ENCODE peak calls at places on chromosomes 3 and 15, in six cellular contexts. One of them, this sample, is unnamed.
A peak's percentile ranks its signal among the peaks of the same experiment; 100 is the strongest.

GRCh38 chr15:41558400-41559238 is at the start of gene TYRO3:
- DNase-seq in WTC11: peak; percentile 69
- DNase-seq in GM23338: peak; percentile 85
- DNase-seq in neural crest cell: peak; percentile 48
- DNase-seq in activated B cell treated with CpG ODN at 0.5 μM for 24 hours: peak; percentile 59
- DNase-seq in esophagus squamous epithelium: no peak
- DNase-seq in this sample: peak; percentile 62

GRCh38 chr3:196227629-196228493 is 11.5 kb downstream of the SLC51A start:
- DNase-seq in activated B cell treated with CpG ODN at 0.5 μM for 24 hours: no peak
- DNase-seq in esophagus squamous epithelium: no peak
- DNase-seq in neural crest cell: no peak
- DNase-seq in WTC11: no peak
- DNase-seq in GM23338: peak; percentile 36
- DNase-seq in this sample: no peak

GRCh38 chr15:81813215-81813614 is 232.6 kb downstream of the MEX3B start:
- DNase-seq in WTC11: peak; percentile 26
- DNase-seq in GM23338: peak; percentile 85
- DNase-seq in neural crest cell: no peak
- DNase-seq in esophagus squamous epithelium: no peak
- DNase-seq in activated B cell treated with CpG ODN at 0.5 μM for 24 hours: no peak
- DNase-seq in this sample: no peak

GRCh38 chr3:4827767-4828166 is 151.5 kb upstream of the BHLHE40 start:
- DNase-seq in WTC11: no peak
- DNase-seq in GM23338: no peak
- DNase-seq in neural crest cell: no peak
- DNase-seq in esophagus squamous epithelium: no peak
- DNase-seq in activated B cell treated with CpG ODN at 0.5 μM for 24 hours: no peak
- DNase-seq in this sample: no peak

GRCh38 chr15:43488790-43489585 is 4.0 kb downstream of the TP53BP1 start:
- DNase-seq in GM23338: no peak
- DNase-seq in WTC11: no peak
- DNase-seq in esophagus squamous epithelium: no peak
- DNase-seq in activated B cell treated with CpG ODN at 0.5 μM for 24 hours: no peak
- DNase-seq in neural crest cell: no peak
- DNase-seq in this sample: no peak

GRCh38 chr3:41693799-41694198 is 268.1 kb downstream of the ULK4 start:
- DNase-seq in neural crest cell: no peak
- DNase-seq in activated B cell treated with CpG ODN at 0.5 μM for 24 hours: no peak
- DNase-seq in esophagus squamous epithelium: no peak
- DNase-seq in WTC11: no peak
- DNase-seq in GM23338: no peak
- DNase-seq in this sample: no peak

GRCh38 chr3:66000506-66000905 is 38.2 kb downstream of the MAGI1 start:
- DNase-seq in WTC11: no peak
- DNase-seq in activated B cell treated with CpG ODN at 0.5 μM for 24 hours: no peak
- DNase-seq in esophagus squamous epithelium: no peak
- DNase-seq in GM23338: no peak
- DNase-seq in neural crest cell: no peak
- DNase-seq in this sample: no peak

GRCh38 chr3:26247669-26248068 is 374.9 kb upstream of the LRRC3B start:
- DNase-seq in WTC11: no peak
- DNase-seq in GM23338: no peak
- DNase-seq in neural crest cell: no peak
- DNase-seq in activated B cell treated with CpG ODN at 0.5 μM for 24 hours: no peak
- DNase-seq in esophagus squamous epithelium: no peak
- DNase-seq in this sample: no peak

GRCh38 chr3:50317303-50317702 is 5.2 kb downstream of the HYAL2 start:
- DNase-seq in WTC11: no peak
- DNase-seq in GM23338: no peak
- DNase-seq in neural crest cell: no peak
- DNase-seq in esophagus squamous epithelium: no peak
- DNase-seq in activated B cell treated with CpG ODN at 0.5 μM for 24 hours: no peak
- DNase-seq in this sample: no peak

GRCh38 chr15:59456114-59456513 is 18.1 kb downstream of the FAM81A start:
- DNase-seq in WTC11: no peak
- DNase-seq in neural crest cell: no peak
- DNase-seq in esophagus squamous epithelium: no peak
- DNase-seq in GM23338: no peak
- DNase-seq in activated B cell treated with CpG ODN at 0.5 μM for 24 hours: no peak
- DNase-seq in this sample: no peak

GRCh38 chr3:135966349-135966695 is 794 bp downstream of the PPP2R3A start:
- DNase-seq in GM23338: peak; percentile 72
- DNase-seq in WTC11: peak; percentile 56
- DNase-seq in neural crest cell: peak; percentile 36
- DNase-seq in activated B cell treated with CpG ODN at 0.5 μM for 24 hours: no peak
- DNase-seq in esophagus squamous epithelium: no peak
- DNase-seq in this sample: no peak

GRCh38 chr15:99928429-99928981 is 195.3 kb upstream of the LYSMD4 start:
- DNase-seq in activated B cell treated with CpG ODN at 0.5 μM for 24 hours: peak; percentile 85
- DNase-seq in neural crest cell: peak; percentile 71
- DNase-seq in GM23338: peak; percentile 49
- DNase-seq in WTC11: peak; percentile 55
- DNase-seq in esophagus squamous epithelium: peak; percentile 35
- DNase-seq in this sample: no peak

GRCh38 chr3:188164248-188164687 is 10.3 kb downstream of the LPP start:
- DNase-seq in GM23338: no peak
- DNase-seq in esophagus squamous epithelium: no peak
- DNase-seq in activated B cell treated with CpG ODN at 0.5 μM for 24 hours: no peak
- DNase-seq in neural crest cell: no peak
- DNase-seq in WTC11: no peak
- DNase-seq in this sample: no peak

GRCh38 chr3:158273646-158274045 is 163.8 kb downstream of the RSRC1 start:
- DNase-seq in neural crest cell: no peak
- DNase-seq in WTC11: no peak
- DNase-seq in GM23338: no peak
- DNase-seq in esophagus squamous epithelium: no peak
- DNase-seq in activated B cell treated with CpG ODN at 0.5 μM for 24 hours: no peak
- DNase-seq in this sample: no peak

GRCh38 chr15:78266806-78267205 is 2.4 kb downstream of the DNAJA4 start:
- DNase-seq in neural crest cell: no peak
- DNase-seq in GM23338: no peak
- DNase-seq in esophagus squamous epithelium: no peak
- DNase-seq in activated B cell treated with CpG ODN at 0.5 μM for 24 hours: no peak
- DNase-seq in WTC11: no peak
- DNase-seq in this sample: no peak

GRCh38 chr3:24683090-24683489 is 188.4 kb upstream of the THRB start:
- DNase-seq in GM23338: no peak
- DNase-seq in activated B cell treated with CpG ODN at 0.5 μM for 24 hours: no peak
- DNase-seq in neural crest cell: no peak
- DNase-seq in WTC11: no peak
- DNase-seq in esophagus squamous epithelium: no peak
- DNase-seq in this sample: no peak

GRCh38 chr3:17639765-17640164 is 102.7 kb downstream of the TBC1D5 start:
- DNase-seq in neural crest cell: no peak
- DNase-seq in WTC11: no peak
- DNase-seq in GM23338: no peak
- DNase-seq in esophagus squamous epithelium: no peak
- DNase-seq in activated B cell treated with CpG ODN at 0.5 μM for 24 hours: no peak
- DNase-seq in this sample: no peak

GRCh38 chr15:80749589-80749988 is 29.6 kb upstream of the CEMIP start:
- DNase-seq in WTC11: no peak
- DNase-seq in activated B cell treated with CpG ODN at 0.5 μM for 24 hours: no peak
- DNase-seq in GM23338: no peak
- DNase-seq in neural crest cell: no peak
- DNase-seq in esophagus squamous epithelium: no peak
- DNase-seq in this sample: no peak

GRCh38 chr15:78873796-78874761 is 1.4 kb downstream of the MORF4L1 start:
- DNase-seq in esophagus squamous epithelium: no peak
- DNase-seq in activated B cell treated with CpG ODN at 0.5 μM for 24 hours: no peak
- DNase-seq in GM23338: peak; percentile 47
- DNase-seq in WTC11: no peak
- DNase-seq in neural crest cell: no peak
- DNase-seq in this sample: no peak

GRCh38 chr15:84748274-84749110 is at the start of gene ZNF592:
- DNase-seq in GM23338: peak; percentile 72
- DNase-seq in esophagus squamous epithelium: no peak
- DNase-seq in WTC11: peak; percentile 65
- DNase-seq in activated B cell treated with CpG ODN at 0.5 μM for 24 hours: peak; percentile 88
- DNase-seq in neural crest cell: peak; percentile 59
- DNase-seq in this sample: no peak

GRCh38 chr15:84752195-84752594 is 3.8 kb downstream of the ZNF592 start:
- DNase-seq in esophagus squamous epithelium: no peak
- DNase-seq in WTC11: no peak
- DNase-seq in GM23338: no peak
- DNase-seq in neural crest cell: no peak
- DNase-seq in activated B cell treated with CpG ODN at 0.5 μM for 24 hours: no peak
- DNase-seq in this sample: no peak

GRCh38 chr15:84750583-84751092 is 2.2 kb downstream of the ZNF592 start:
- DNase-seq in WTC11: no peak
- DNase-seq in neural crest cell: no peak
- DNase-seq in esophagus squamous epithelium: no peak
- DNase-seq in activated B cell treated with CpG ODN at 0.5 μM for 24 hours: peak; percentile 26
- DNase-seq in GM23338: no peak
- DNase-seq in this sample: no peak

GRCh38 chr15:84749111-84749991 is 959 bp downstream of the ZNF592 start:
- DNase-seq in esophagus squamous epithelium: no peak
- DNase-seq in neural crest cell: no peak
- DNase-seq in activated B cell treated with CpG ODN at 0.5 μM for 24 hours: peak; percentile 17
- DNase-seq in WTC11: peak; percentile 20
- DNase-seq in GM23338: peak; percentile 49
- DNase-seq in this sample: no peak

GRCh38 chr15:84747423-84748273 is 744 bp upstream of the ZNF592 start:
- DNase-seq in activated B cell treated with CpG ODN at 0.5 μM for 24 hours: no peak
- DNase-seq in GM23338: peak; percentile 80
- DNase-seq in neural crest cell: peak; percentile 66
- DNase-seq in esophagus squamous epithelium: peak; percentile 39
- DNase-seq in WTC11: peak; percentile 74
- DNase-seq in this sample: no peak
- TF ChIP-seq CTCF in activated B cell treated with CpG ODN at 0.5 μM for 24 hours: no peak
- TF ChIP-seq CTCF in GM23338: no peak
- TF ChIP-seq CTCF in neural crest cell: no peak
- TF ChIP-seq CTCF in esophagus squamous epithelium: no peak
- TF ChIP-seq CTCF in WTC11: no peak
- TF ChIP-seq CTCF in this sample: no peak

DNA sequence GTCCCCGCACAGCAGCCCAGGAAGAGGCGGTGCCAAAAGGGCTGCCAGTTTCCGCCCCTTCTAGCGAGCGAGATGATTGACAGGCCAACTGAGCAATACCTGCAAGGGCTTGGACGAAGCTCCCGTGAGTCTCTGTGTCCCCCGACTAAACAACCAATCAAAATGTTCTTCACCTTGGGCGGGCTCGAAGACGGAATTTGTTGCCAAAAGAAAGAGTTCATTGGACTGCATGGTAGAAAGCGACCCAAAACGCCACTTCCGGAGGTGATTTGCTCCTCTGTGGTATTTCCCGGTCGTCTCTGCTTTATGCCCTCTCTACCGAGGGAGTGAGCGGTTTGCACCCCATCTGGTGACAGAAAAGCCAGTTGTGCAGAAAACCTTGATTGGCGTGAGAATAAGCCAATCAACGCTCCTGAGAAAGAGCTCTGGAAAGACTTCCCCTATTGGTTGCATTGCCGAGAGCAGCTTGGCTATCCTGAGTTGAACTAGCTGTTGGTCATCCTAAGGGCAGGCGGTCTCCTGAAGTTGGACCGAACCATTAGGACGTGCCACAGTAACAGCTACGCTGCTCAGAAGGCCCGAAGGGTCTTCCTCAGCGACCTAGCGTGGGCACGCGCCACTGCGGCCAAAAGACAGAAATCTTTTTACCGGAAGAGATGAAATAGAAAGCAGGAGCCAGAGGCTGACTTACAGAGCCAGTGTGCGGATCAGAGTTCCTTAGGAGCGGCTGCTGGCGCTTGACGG is 545 bp upstream of the UBP1 start:
- DNase-seq in esophagus squamous epithelium: peak; percentile 99
- DNase-seq in neural crest cell: peak; percentile 95
- DNase-seq in WTC11: peak; percentile 47
- DNase-seq in GM23338: peak; percentile 100
- DNase-seq in activated B cell treated with CpG ODN at 0.5 μM for 24 hours: peak; percentile 70
- DNase-seq in this sample: peak; percentile 71
- TF ChIP-seq CTCF in esophagus squamous epithelium: no peak
- TF ChIP-seq CTCF in neural crest cell: no peak
- TF ChIP-seq CTCF in WTC11: no peak
- TF ChIP-seq CTCF in GM23338: no peak
- TF ChIP-seq CTCF in activated B cell treated with CpG ODN at 0.5 μM for 24 hours: no peak
- TF ChIP-seq CTCF in this sample: no peak

DNA sequence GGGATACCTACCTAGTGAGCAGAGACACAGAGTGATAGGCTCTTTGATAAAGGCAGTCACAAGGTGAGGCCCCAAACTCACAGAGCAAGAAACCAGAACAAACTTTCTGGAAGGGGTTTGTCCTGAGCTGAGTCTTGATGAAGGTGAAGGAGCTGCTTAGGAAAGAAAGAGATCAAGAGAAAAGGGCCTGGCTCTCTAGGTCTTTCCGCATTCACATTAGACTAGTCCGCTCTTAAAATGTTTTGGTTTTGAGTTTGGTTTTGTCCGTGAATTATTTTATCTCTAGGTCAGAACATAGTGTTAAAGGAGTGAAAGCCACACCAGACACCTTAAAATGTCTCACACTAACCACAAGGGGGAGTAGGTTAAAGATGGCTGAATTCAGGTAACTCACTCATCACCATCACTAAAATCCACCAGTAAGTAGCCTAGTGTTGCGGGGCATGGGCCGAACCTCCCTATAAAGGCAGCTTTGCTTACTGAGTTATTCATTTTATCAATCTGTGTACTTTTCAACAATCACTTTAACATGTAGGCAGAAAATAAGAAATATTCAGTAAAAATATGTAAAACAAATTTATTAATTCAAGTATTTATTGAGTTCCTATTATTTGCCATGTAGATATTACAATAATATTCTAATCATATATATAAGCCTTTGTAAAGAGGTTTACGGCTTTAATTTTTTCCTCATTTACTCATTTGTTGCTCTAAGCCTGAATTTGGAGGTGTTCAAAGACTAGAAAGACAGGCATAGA is 121.5 kb upstream of the TSC22D2 start:
- DNase-seq in GM23338: peak; percentile 86
- DNase-seq in esophagus squamous epithelium: no peak
- DNase-seq in neural crest cell: no peak
- DNase-seq in activated B cell treated with CpG ODN at 0.5 μM for 24 hours: no peak
- DNase-seq in WTC11: no peak
- DNase-seq in this sample: no peak
- TF ChIP-seq CTCF in GM23338: peak; percentile 80
- TF ChIP-seq CTCF in esophagus squamous epithelium: peak; percentile 19
- TF ChIP-seq CTCF in neural crest cell: peak; percentile 77
- TF ChIP-seq CTCF in activated B cell treated with CpG ODN at 0.5 μM for 24 hours: peak; percentile 54
- TF ChIP-seq CTCF in WTC11: peak; percentile 57
- TF ChIP-seq CTCF in this sample: peak; percentile 48

DNA sequence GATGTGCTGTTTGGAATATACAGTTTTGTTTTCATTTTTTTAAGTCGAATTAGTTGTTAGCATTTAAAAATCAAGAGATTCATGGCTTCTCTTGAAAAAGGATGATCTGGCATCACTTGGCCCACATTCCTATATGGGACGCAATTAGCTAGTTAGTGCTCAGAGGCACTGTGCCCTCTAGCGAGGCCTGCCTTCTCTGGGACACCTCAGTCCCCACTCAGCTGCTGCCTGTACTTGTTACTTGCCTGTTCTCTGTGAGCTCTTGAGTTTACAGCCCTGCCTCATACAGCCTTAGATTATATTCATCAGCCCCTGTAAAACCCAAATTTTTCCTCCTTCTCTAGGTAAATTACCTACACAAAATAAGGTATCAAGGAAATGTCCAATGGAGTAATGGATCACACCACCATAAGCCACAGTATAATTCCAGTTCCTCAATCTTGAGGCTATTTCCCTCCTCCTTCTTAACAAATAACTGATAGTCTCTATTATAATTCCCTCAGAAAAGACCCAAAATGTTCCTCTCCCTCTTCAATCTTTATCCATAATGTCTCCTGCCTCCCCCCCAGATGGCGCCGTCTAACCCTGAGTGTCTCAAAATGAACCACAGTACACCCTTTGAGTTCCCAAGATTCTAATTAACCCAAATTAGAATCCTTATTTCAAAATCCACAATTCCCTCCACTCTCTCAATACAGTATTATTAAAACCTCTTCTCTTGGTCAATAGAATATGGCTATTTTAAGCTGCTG is 2.7 kb downstream of the ZMAT3 start:
- DNase-seq in neural crest cell: no peak
- DNase-seq in WTC11: no peak
- DNase-seq in GM23338: peak; percentile 50
- DNase-seq in activated B cell treated with CpG ODN at 0.5 μM for 24 hours: no peak
- DNase-seq in esophagus squamous epithelium: no peak
- DNase-seq in this sample: no peak
- TF ChIP-seq CTCF in neural crest cell: peak; percentile 45
- TF ChIP-seq CTCF in WTC11: no peak
- TF ChIP-seq CTCF in GM23338: peak; percentile 77
- TF ChIP-seq CTCF in activated B cell treated with CpG ODN at 0.5 μM for 24 hours: no peak
- TF ChIP-seq CTCF in esophagus squamous epithelium: no peak
- TF ChIP-seq CTCF in this sample: peak; percentile 59

This sample was measured in D721Med.